ENCODE peak calls at places on chromosome 18, in six cellular contexts. One of them, this sample, is unnamed.

GRCh38 chr18:23648930-23649622 is 13.6 kb downstream of the ANKRD29 start:
- DNase-seq in effector memory CD4-positive, alpha-beta T cell: no peak
- DNase-seq in hippocampal formation: no peak
- DNase-seq in fibroblast of villous mesenchyme: no peak
- DNase-seq in activated CD4-positive, alpha-beta T cell treated with anti-CD3 and anti-CD28 coated beads, Interleukin-2, amount 50 U/mL, for 1 hour: no peak
- DNase-seq in fibroblast of lung: no peak
- DNase-seq in this sample: no peak

GRCh38 chr18:56115072-56116038 is 523.0 kb downstream of the TXNL1 start:
- DNase-seq in fibroblast of lung: peak
- DNase-seq in effector memory CD4-positive, alpha-beta T cell: no peak
- DNase-seq in hippocampal formation: no peak
- DNase-seq in fibroblast of villous mesenchyme: no peak
- DNase-seq in activated CD4-positive, alpha-beta T cell treated with anti-CD3 and anti-CD28 coated beads, Interleukin-2, amount 50 U/mL, for 1 hour: no peak
- DNase-seq in this sample: no peak

GRCh38 chr18:57705861-57706590 is 84.4 kb upstream of the NARS1 start:
- DNase-seq in fibroblast of villous mesenchyme: no peak
- DNase-seq in effector memory CD4-positive, alpha-beta T cell: no peak
- DNase-seq in hippocampal formation: no peak
- DNase-seq in activated CD4-positive, alpha-beta T cell treated with anti-CD3 and anti-CD28 coated beads, Interleukin-2, amount 50 U/mL, for 1 hour: no peak
- DNase-seq in fibroblast of lung: no peak
- DNase-seq in this sample: no peak

GRCh38 chr18:30987479-30988241 is 54.9 kb downstream of the DSC3 start:
- DNase-seq in fibroblast of villous mesenchyme: no peak
- DNase-seq in fibroblast of lung: peak
- DNase-seq in activated CD4-positive, alpha-beta T cell treated with anti-CD3 and anti-CD28 coated beads, Interleukin-2, amount 50 U/mL, for 1 hour: no peak
- DNase-seq in hippocampal formation: no peak
- DNase-seq in effector memory CD4-positive, alpha-beta T cell: no peak
- DNase-seq in this sample: no peak

GRCh38 chr18:43271593-43272432 is 5.5 kb downstream of the SYT4 start:
- DNase-seq in fibroblast of villous mesenchyme: peak
- DNase-seq in fibroblast of lung: peak
- DNase-seq in effector memory CD4-positive, alpha-beta T cell: no peak
- DNase-seq in activated CD4-positive, alpha-beta T cell treated with anti-CD3 and anti-CD28 coated beads, Interleukin-2, amount 50 U/mL, for 1 hour: no peak
- DNase-seq in hippocampal formation: peak
- DNase-seq in this sample: no peak

GRCh38 chr18:56835331-56835730 is 184.2 kb downstream of the WDR7 start:
- DNase-seq in fibroblast of villous mesenchyme: no peak
- DNase-seq in fibroblast of lung: peak
- DNase-seq in hippocampal formation: no peak
- DNase-seq in effector memory CD4-positive, alpha-beta T cell: no peak
- DNase-seq in activated CD4-positive, alpha-beta T cell treated with anti-CD3 and anti-CD28 coated beads, Interleukin-2, amount 50 U/mL, for 1 hour: no peak
- DNase-seq in this sample: no peak

GRCh38 chr18:7696846-7697245 is 129.7 kb downstream of the PTPRM start:
- DNase-seq in hippocampal formation: no peak
- DNase-seq in fibroblast of lung: no peak
- DNase-seq in effector memory CD4-positive, alpha-beta T cell: no peak
- DNase-seq in activated CD4-positive, alpha-beta T cell treated with anti-CD3 and anti-CD28 coated beads, Interleukin-2, amount 50 U/mL, for 1 hour: no peak
- DNase-seq in fibroblast of villous mesenchyme: no peak
- DNase-seq in this sample: no peak

GRCh38 chr18:51342815-51343214 is 145.3 kb upstream of the MEX3C start:
- DNase-seq in fibroblast of lung: peak
- DNase-seq in activated CD4-positive, alpha-beta T cell treated with anti-CD3 and anti-CD28 coated beads, Interleukin-2, amount 50 U/mL, for 1 hour: no peak
- DNase-seq in fibroblast of villous mesenchyme: peak
- DNase-seq in hippocampal formation: no peak
- DNase-seq in effector memory CD4-positive, alpha-beta T cell: no peak
- DNase-seq in this sample: no peak

GRCh38 chr18:26335139-26335933 is 109.1 kb downstream of the TAF4B start:
- DNase-seq in effector memory CD4-positive, alpha-beta T cell: no peak
- DNase-seq in fibroblast of villous mesenchyme: peak
- DNase-seq in fibroblast of lung: peak
- DNase-seq in hippocampal formation: no peak
- DNase-seq in activated CD4-positive, alpha-beta T cell treated with anti-CD3 and anti-CD28 coated beads, Interleukin-2, amount 50 U/mL, for 1 hour: no peak
- DNase-seq in this sample: no peak

GRCh38 chr18:54284967-54285785 is 15.9 kb downstream of the POLI start:
- DNase-seq in hippocampal formation: no peak
- DNase-seq in effector memory CD4-positive, alpha-beta T cell: peak
- DNase-seq in fibroblast of lung: peak
- DNase-seq in fibroblast of villous mesenchyme: peak
- DNase-seq in activated CD4-positive, alpha-beta T cell treated with anti-CD3 and anti-CD28 coated beads, Interleukin-2, amount 50 U/mL, for 1 hour: peak
- DNase-seq in this sample: peak

GRCh38 chr18:11909081-11909410 is 929 bp upstream of the MPPE1 start:
- DNase-seq in fibroblast of villous mesenchyme: no peak
- DNase-seq in effector memory CD4-positive, alpha-beta T cell: no peak
- DNase-seq in hippocampal formation: no peak
- DNase-seq in activated CD4-positive, alpha-beta T cell treated with anti-CD3 and anti-CD28 coated beads, Interleukin-2, amount 50 U/mL, for 1 hour: no peak
- DNase-seq in fibroblast of lung: no peak
- DNase-seq in this sample: no peak

GRCh38 chr18:53553030-53553429 is 671.4 kb downstream of the MBD2 start:
- DNase-seq in activated CD4-positive, alpha-beta T cell treated with anti-CD3 and anti-CD28 coated beads, Interleukin-2, amount 50 U/mL, for 1 hour: no peak
- DNase-seq in hippocampal formation: no peak
- DNase-seq in effector memory CD4-positive, alpha-beta T cell: no peak
- DNase-seq in fibroblast of villous mesenchyme: no peak
- DNase-seq in fibroblast of lung: no peak
- DNase-seq in this sample: no peak

GRCh38 chr18:9191658-9192256 is 55.2 kb downstream of the ANKRD12 start:
- DNase-seq in fibroblast of lung: no peak
- DNase-seq in activated CD4-positive, alpha-beta T cell treated with anti-CD3 and anti-CD28 coated beads, Interleukin-2, amount 50 U/mL, for 1 hour: no peak
- DNase-seq in fibroblast of villous mesenchyme: no peak
- DNase-seq in effector memory CD4-positive, alpha-beta T cell: no peak
- DNase-seq in hippocampal formation: no peak
- DNase-seq in this sample: no peak

GRCh38 chr18:22320736-22321135 is 97.0 kb downstream of the CTAGE1 start:
- DNase-seq in fibroblast of lung: no peak
- DNase-seq in hippocampal formation: no peak
- DNase-seq in activated CD4-positive, alpha-beta T cell treated with anti-CD3 and anti-CD28 coated beads, Interleukin-2, amount 50 U/mL, for 1 hour: no peak
- DNase-seq in effector memory CD4-positive, alpha-beta T cell: no peak
- DNase-seq in fibroblast of villous mesenchyme: no peak
- DNase-seq in this sample: no peak

GRCh38 chr18:55588876-55589595 is 1.0 kb upstream of the TCF4 start:
- DNase-seq in fibroblast of lung: peak
- DNase-seq in fibroblast of villous mesenchyme: peak
- DNase-seq in hippocampal formation: peak
- DNase-seq in effector memory CD4-positive, alpha-beta T cell: no peak
- DNase-seq in activated CD4-positive, alpha-beta T cell treated with anti-CD3 and anti-CD28 coated beads, Interleukin-2, amount 50 U/mL, for 1 hour: no peak
- DNase-seq in this sample: no peak

GRCh38 chr18:31015715-31016459 is 26.7 kb downstream of the DSC3 start:
- DNase-seq in activated CD4-positive, alpha-beta T cell treated with anti-CD3 and anti-CD28 coated beads, Interleukin-2, amount 50 U/mL, for 1 hour: no peak
- DNase-seq in fibroblast of villous mesenchyme: no peak
- DNase-seq in effector memory CD4-positive, alpha-beta T cell: no peak
- DNase-seq in hippocampal formation: no peak
- DNase-seq in fibroblast of lung: no peak
- DNase-seq in this sample: no peak